ENCODE peak calls at places on chromosome 4, in seven cellular contexts. F is IMR-90, D is tibial nerve, S is HCT116, T is tibial artery, G is mesenchymal stem cell, K is pancreas. C is an unnamed sample.

GRCh38 chr4:113921089-113921842 is 58.2 kb downstream of the ARSJ start:
- DNase-seq in G (peak; percentile 67), K (no peak), S (no peak), F (peak; percentile 67), D (no peak), T (no peak), C (no peak)

GRCh38 chr4:73870778-73871177 is 1.6 kb downstream of the CXCL1 start:
- DNase-seq in F (no peak), K (no peak), T (no peak), G (peak; percentile 83), D (no peak), S (no peak), C (no peak)

GRCh38 chr4:40363382-40363920 is 28.3 kb downstream of the CHRNA9 start:
- DNase-seq in K (no peak), D (no peak), S (no peak), G (no peak), T (no peak), F (no peak), C (no peak)

GRCh38 chr4:109410226-109410625 is 23.4 kb upstream of the SEC24B start:
- DNase-seq in T (no peak), K (no peak), G (no peak), F (no peak), D (no peak), S (no peak), C (no peak)

GRCh38 chr4:55405073-55405472 is 9.3 kb downstream of the TMEM165 start:
- DNase-seq in G (no peak), S (no peak), K (no peak), T (no peak), F (no peak), D (no peak), C (no peak)

GRCh38 chr4:12319765-12320164 is 891.1 kb upstream of the HS3ST1 start:
- DNase-seq in F (no peak), K (no peak), G (no peak), T (no peak), S (no peak), D (no peak), C (no peak)

GRCh38 chr4:182920676-182921075 is 3.5 kb upstream of the DCTD start:
- DNase-seq in T (no peak), G (no peak), S (no peak), F (no peak), D (no peak), K (no peak), C (no peak)

GRCh38 chr4:110196206-110196870 is 2.1 kb downstream of the ELOVL6 start:
- DNase-seq in G (peak; percentile 63), S (no peak), T (peak; percentile 28), D (no peak), K (peak; percentile 84), F (peak; percentile 32), C (peak; percentile 74)

GRCh38 chr4:73897380-73898136 is 28.4 kb downstream of the CXCL1 start:
- DNase-seq in K (no peak), F (peak; percentile 60), D (no peak), G (no peak), T (no peak), S (no peak), C (no peak)

GRCh38 chr4:2837904-2838496 is 5.6 kb upstream of the ADD1 start:
- DNase-seq in S (no peak), G (no peak), F (peak; percentile 39), D (no peak), T (peak; percentile 67), K (no peak), C (no peak)

GRCh38 chr4:93092765-93093164 is 735.8 kb upstream of the ATOH1 start:
- DNase-seq in S (no peak), T (no peak), K (no peak), G (no peak), D (no peak), F (no peak), C (no peak)

GRCh38 chr4:79927931-79928330 is 145.1 kb downstream of the ANTXR2 start:
- DNase-seq in D (no peak), S (no peak), F (no peak), T (no peak), K (no peak), G (no peak), C (no peak)

GRCh38 chr4:110087116-110087708 is 111.2 kb downstream of the ELOVL6 start:
- DNase-seq in S (peak; percentile 51), T (no peak), K (no peak), G (peak; percentile 64), F (peak; percentile 83), D (no peak), C (no peak)

GRCh38 chr4:109977854-109978501 is 65.3 kb downstream of the EGF start:
- DNase-seq in T (no peak), F (peak; percentile 60), S (peak; percentile 27), G (peak; percentile 62), D (no peak), K (no peak), C (no peak)

GRCh38 chr4:168832746-168833575 is 177.1 kb downstream of the CBR4 start:
- DNase-seq in K (peak; percentile 72), D (no peak), G (peak; percentile 54), S (no peak), F (no peak), T (peak; percentile 56), C (peak; percentile 48)

GRCh38 chr4:120921456-120922389 is 803 bp downstream of the PRDM5 start:
- DNase-seq in G (peak; percentile 76), F (peak; percentile 68), K (peak; percentile 90), T (peak; percentile 65), D (peak; percentile 53), S (no peak), C (peak; percentile 80)

GRCh38 chr4:16844796-16845586 is 53.5 kb downstream of the LDB2 start:
- DNase-seq in F (peak; percentile 85), G (peak; percentile 72), D (no peak), T (no peak), K (no peak), S (no peak), C (no peak)

GRCh38 chr4:95544433-95545103 is 4.2 kb downstream of the UNC5C start:
- DNase-seq in D (no peak), S (no peak), T (no peak), K (no peak), F (no peak), G (peak; percentile 74), C (no peak)

GRCh38 chr4:849478-850175 is 23.7 kb upstream of the CPLX1 start:
- DNase-seq in T (no peak), G (no peak), D (no peak), F (no peak), S (no peak), K (peak; percentile 60), C (no peak)

GRCh38 chr4:109005523-109005922 is 242.7 kb upstream of the ETNPPL start:
- DNase-seq in K (no peak), F (peak; percentile 73), T (no peak), S (no peak), G (peak; percentile 78), D (no peak), C (no peak)

GRCh38 chr4:22235798-22236197 is 280.1 kb downstream of the ADGRA3 start:
- DNase-seq in S (no peak), D (no peak), T (no peak), K (no peak), G (no peak), F (no peak), C (peak; percentile 54)

GRCh38 chr4:96164814-96165351 is 325.0 kb downstream of the PDHA2 start:
- DNase-seq in G (peak; percentile 54), F (peak; percentile 16), S (no peak), D (no peak), K (no peak), T (no peak), C (no peak)

GRCh38 chr4:83455300-83456183 is at the start of the genes HELQ and MRPS18C:
- DNase-seq in D (peak; percentile 95), F (peak; percentile 99), G (peak; percentile 99), S (peak; percentile 98), K (peak; percentile 97), T (peak; percentile 98), C (peak; percentile 98)
- H3K36me3 ChIP-seq in D (no peaks in the 10 kb centered on the region), F (peaks cover 6% of the 10 kb centered on the region), G (peaks cover 59% of the 10 kb centered on the region), S (peaks cover 26% of the 10 kb centered on the region), K (no peaks in the 10 kb centered on the region), T (peaks cover 23% of the 10 kb centered on the region), C (peaks cover 7% of the 10 kb centered on the region)

GRCh38 chr4:160493206-160493605 is 1390.3 kb downstream of the RAPGEF2 start:
- DNase-seq in F (no peak), T (no peak), D (no peak), S (no peak), K (no peak), G (no peak), C (peak; percentile 32)

GRCh38 chr4:160495356-160495755 is 1392.5 kb downstream of the RAPGEF2 start:
- DNase-seq in T (no peak), D (no peak), G (no peak), S (no peak), F (no peak), K (no peak), C (no peak)

GRCh38 chr4:160492181-160492580 is 1389.3 kb downstream of the RAPGEF2 start:
- DNase-seq in T (no peak), K (no peak), G (no peak), S (no peak), D (no peak), F (no peak), C (no peak)
- H3K36me3 ChIP-seq in T (no peaks in the 10 kb centered on the region), K (no peaks in the 10 kb centered on the region), G (no peaks in the 10 kb centered on the region), S (no peaks in the 10 kb centered on the region), D (no peaks in the 10 kb centered on the region), F (no peaks in the 10 kb centered on the region), C (no peaks in the 10 kb centered on the region)

DNA sequence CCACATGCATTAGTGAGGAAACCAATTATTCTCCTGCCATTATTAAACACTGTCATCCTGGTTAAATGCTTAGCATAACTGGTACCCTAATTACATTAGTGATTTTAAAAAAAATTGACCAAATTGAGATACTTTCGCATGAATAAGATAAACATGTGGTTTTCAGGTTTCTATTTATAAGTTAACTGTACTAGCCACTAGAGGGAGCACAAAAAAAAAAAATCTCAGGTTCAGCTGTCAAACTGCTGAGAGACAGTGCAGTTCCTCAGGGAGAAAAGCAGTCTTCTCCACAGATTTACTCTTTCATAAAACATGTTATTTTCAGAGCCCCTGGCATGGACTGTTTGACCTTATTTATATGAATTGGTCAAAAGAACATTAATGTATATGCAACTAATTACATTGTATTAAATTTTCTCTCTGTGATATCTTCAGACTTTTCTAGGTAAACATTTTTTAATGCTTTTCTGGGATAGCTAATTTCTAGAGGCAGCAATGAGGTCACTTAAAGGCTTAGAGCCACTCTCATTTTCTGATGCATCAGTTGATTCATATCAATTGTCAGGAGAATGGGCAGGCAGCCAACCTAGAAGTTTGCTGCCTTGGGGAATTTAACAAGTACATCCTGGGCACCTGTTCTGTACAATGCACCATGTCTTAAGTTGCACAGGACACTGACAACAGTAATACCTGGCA is 167.5 kb downstream of the CDS1 start:
- DNase-seq in D (no peak), G (peak; percentile 62), T (no peak), F (peak; percentile 65), S (peak; percentile 12), K (no peak), C (no peak)
- H3K36me3 ChIP-seq in D (no peaks in the 10 kb centered on the region), G (peaks cover 95% of the 10 kb centered on the region), T (peaks cover 63% of the 10 kb centered on the region), F (peaks cover 33% of the 10 kb centered on the region), S (peaks cover 11% of the 10 kb centered on the region), K (peaks cover 9% of the 10 kb centered on the region), C (peaks cover 14% of the 10 kb centered on the region)

DNA sequence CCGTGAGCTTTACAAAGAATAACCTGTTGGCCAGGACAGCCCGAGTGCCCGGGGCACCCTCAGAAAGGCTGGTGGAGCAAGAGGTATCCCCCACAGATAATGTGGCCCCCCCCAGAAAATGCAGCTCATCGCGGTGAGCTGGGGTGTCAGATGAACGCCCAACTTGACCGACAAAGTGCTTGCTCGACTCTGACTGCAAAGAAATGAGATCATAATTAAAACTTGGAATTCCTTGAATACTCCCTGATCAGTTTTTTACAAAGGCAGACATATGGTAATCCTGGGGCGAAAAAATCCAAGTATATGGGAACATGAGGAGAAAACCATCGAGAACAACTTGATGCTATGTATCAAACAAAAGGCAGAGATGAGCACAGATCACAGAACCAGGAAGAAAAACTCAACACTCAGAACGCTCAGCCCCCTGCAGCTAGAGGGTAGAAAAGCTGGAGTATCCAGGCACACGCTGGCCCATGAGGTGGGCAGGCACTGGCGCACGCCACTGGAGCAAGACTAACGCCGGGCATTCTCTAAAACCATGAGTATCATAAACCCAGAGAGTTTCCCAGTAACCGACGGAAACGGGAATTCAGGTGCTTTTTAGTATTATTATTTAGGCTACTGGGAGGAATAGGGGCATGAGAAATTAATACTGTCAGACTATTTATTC is 127.3 kb downstream of the AFAP1 start:
- DNase-seq in K (no peak), F (peak; percentile 56), S (no peak), T (no peak), D (no peak), G (no peak), C (no peak)
- H3K36me3 ChIP-seq in K (no peaks in the 10 kb centered on the region), F (peaks cover 56% of the 10 kb centered on the region), S (peaks cover 7% of the 10 kb centered on the region), T (peaks cover 32% of the 10 kb centered on the region), D (peaks cover 2% of the 10 kb centered on the region), G (peaks cover 80% of the 10 kb centered on the region), C (peaks cover 50% of the 10 kb centered on the region)